ENCODE peak calls at places on chromosomes 7 and 10, in eight cellular contexts. One of them, this sample, is unnamed.

GRCh38 chr10:6674282-6674681 is 94.2 kb upstream of the PRKCQ start:
- DNase-seq in spleen: no peak
- DNase-seq in GM12891: no peak
- DNase-seq in vagina: no peak
- DNase-seq in HepG2: no peak
- DNase-seq in K562: no peak
- DNase-seq in HCT116: no peak
- DNase-seq in stomach: no peak
- DNase-seq in this sample: no peak

GRCh38 chr7:11726251-11727155 is 105.5 kb downstream of the THSD7A start:
- DNase-seq in K562: no peak
- DNase-seq in GM12891: no peak
- DNase-seq in stomach: no peak
- DNase-seq in HCT116: no peak
- DNase-seq in HepG2: no peak
- DNase-seq in vagina: no peak
- DNase-seq in spleen: no peak
- DNase-seq in this sample: no peak

GRCh38 chr10:4721994-4722753 is 103.8 kb upstream of the AKR1E2 start:
- DNase-seq in spleen: no peak
- DNase-seq in HepG2: no peak
- DNase-seq in HCT116: no peak
- DNase-seq in GM12891: no peak
- DNase-seq in stomach: no peak
- DNase-seq in K562: no peak
- DNase-seq in vagina: no peak
- DNase-seq in this sample: no peak

GRCh38 chr7:78677391-78677790 is 776.1 kb downstream of the MAGI2 start:
- DNase-seq in vagina: no peak
- DNase-seq in HepG2: no peak
- DNase-seq in HCT116: no peak
- DNase-seq in stomach: no peak
- DNase-seq in GM12891: no peak
- DNase-seq in spleen: no peak
- DNase-seq in K562: no peak
- DNase-seq in this sample: no peak

GRCh38 chr7:86814980-86815379 is 171.3 kb downstream of the GRM3 start:
- DNase-seq in stomach: no peak
- DNase-seq in HepG2: peak; percentile 20
- DNase-seq in HCT116: peak; percentile 28
- DNase-seq in K562: peak; percentile 32
- DNase-seq in spleen: no peak
- DNase-seq in GM12891: no peak
- DNase-seq in vagina: no peak
- DNase-seq in this sample: no peak

GRCh38 chr7:133822001-133822641 is 305.0 kb upstream of the LRGUK start:
- DNase-seq in stomach: no peak
- DNase-seq in K562: no peak
- DNase-seq in HCT116: no peak
- DNase-seq in spleen: no peak
- DNase-seq in GM12891: no peak
- DNase-seq in vagina: no peak
- DNase-seq in HepG2: no peak
- DNase-seq in this sample: no peak

GRCh38 chr10:98238391-98238790 is 29.6 kb downstream of the LOXL4 start:
- DNase-seq in HCT116: no peak
- DNase-seq in GM12891: no peak
- DNase-seq in stomach: no peak
- DNase-seq in vagina: no peak
- DNase-seq in spleen: no peak
- DNase-seq in HepG2: no peak
- DNase-seq in K562: no peak
- DNase-seq in this sample: no peak

GRCh38 chr7:7242899-7243298 is 60.6 kb downstream of the C1GALT1 start:
- DNase-seq in K562: no peak
- DNase-seq in GM12891: no peak
- DNase-seq in stomach: no peak
- DNase-seq in vagina: no peak
- DNase-seq in spleen: no peak
- DNase-seq in HCT116: no peak
- DNase-seq in HepG2: no peak
- DNase-seq in this sample: no peak

GRCh38 chr10:31004611-31005193 is 27.0 kb downstream of the ZNF438 start:
- DNase-seq in spleen: no peak
- DNase-seq in HCT116: no peak
- DNase-seq in GM12891: no peak
- DNase-seq in K562: no peak
- DNase-seq in vagina: no peak
- DNase-seq in HepG2: no peak
- DNase-seq in stomach: no peak
- DNase-seq in this sample: no peak

DNA sequence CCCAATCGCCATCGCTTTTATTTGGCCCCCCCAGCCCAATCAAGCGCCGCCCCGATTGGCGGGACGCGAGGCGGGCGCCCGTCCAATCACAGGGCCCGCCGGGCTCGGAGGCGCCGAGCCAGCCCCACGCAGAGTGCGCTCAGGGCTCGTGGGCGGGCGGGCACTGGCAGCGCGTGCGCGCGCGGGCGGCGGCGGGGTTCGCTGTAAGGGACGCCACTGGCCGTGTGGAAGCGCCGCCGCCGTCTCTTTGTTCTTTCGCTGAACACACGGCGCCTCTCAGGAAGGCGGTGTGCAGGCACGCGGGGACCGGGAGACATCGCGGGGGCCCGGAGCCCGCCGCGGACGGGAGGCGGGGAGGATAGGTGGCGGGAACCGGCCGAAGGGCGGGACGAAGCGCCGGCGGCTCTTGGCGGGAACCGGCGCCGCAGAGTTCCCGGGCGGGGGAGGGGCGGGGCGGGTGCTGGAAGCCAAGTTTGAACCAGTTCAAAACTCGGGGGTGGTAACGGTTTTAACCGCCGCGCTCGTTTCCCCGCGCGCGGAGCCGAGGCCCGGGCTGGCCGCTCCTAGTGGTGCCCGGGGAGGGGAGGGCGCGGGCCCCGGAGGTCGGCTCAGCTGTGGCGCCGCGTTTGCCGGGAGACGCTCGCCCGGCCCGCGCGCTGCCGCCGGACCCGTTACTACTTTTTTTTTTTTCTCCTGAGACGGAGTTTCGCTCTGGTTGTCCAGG is 370 bp upstream of the EZH2 start:
- DNase-seq in stomach: peak; percentile 94
- DNase-seq in GM12891: peak; percentile 92
- DNase-seq in K562: peak; percentile 99
- DNase-seq in vagina: no peak
- DNase-seq in spleen: peak; percentile 98
- DNase-seq in HepG2: peak; percentile 80
- DNase-seq in HCT116: peak; percentile 74
- DNase-seq in this sample: peak; percentile 94
- TF ChIP-seq POLR2A in stomach: no peak
- TF ChIP-seq POLR2A in GM12891: no peak
- TF ChIP-seq POLR2A in K562: peak; percentile 94
- TF ChIP-seq POLR2A in vagina: peak; percentile 66
- TF ChIP-seq POLR2A in spleen: peak; percentile 72
- TF ChIP-seq POLR2A in HepG2: peak; percentile 85
- TF ChIP-seq POLR2A in HCT116: no peak
- TF ChIP-seq POLR2A in this sample: peak; percentile 69

DNA sequence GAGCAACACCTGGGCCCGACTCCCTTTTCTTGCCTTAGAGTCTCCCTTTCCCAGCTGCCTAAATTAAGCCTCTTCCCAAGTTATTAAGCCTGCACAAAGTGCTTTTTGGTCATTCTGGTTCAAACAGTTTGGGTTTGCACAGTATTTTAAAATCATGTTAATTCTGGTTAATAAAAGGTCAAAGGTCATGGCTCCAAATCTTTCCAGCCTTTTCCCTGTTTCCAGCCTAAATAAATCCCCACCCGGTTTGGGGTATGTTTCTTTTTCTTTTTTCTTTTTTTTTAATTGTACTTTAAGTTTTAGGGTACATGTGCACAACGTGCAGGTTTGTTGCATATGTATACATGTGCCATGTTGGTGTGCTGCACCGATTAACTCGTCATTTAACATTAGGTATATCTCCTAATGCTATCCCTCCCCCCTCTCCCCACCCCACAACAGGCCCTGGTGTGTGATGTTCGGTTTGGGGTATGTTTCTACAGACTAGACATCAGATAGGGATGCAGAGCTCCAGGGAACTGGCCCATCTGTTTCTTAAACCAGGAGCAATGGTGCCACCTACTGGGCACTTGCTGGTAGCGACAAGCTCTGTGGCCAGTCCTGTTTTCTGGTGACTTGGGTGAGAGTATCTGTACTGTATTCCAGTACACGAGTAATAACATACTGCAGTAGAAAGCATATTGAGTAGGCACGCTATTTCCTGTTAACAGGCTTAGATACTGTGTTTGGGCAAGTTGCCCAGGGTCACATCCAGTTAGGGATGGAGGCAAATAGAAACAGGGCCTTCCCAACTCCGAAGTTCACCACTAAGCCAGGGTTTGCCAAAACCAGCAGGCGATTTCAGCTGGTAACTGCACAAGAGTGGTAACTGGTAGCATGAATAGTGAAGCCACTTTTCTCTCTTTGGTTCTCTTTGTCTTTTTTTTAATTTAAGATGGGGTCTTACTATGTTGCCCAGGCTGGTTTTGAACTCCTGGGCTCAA is 60.6 kb upstream of the TRIM8 start:
- DNase-seq in K562: peak; percentile 84
- DNase-seq in spleen: peak; percentile 92
- DNase-seq in vagina: no peak
- DNase-seq in GM12891: peak; percentile 75
- DNase-seq in HepG2: peak; percentile 75
- DNase-seq in HCT116: peak; percentile 87
- DNase-seq in stomach: peak; percentile 90
- DNase-seq in this sample: peak; percentile 86
- TF ChIP-seq POLR2AphosphoS5 in K562: no peak
- TF ChIP-seq POLR2AphosphoS5 in spleen: no peak
- TF ChIP-seq POLR2AphosphoS5 in vagina: peak; percentile 54
- TF ChIP-seq POLR2AphosphoS5 in GM12891: no peak
- TF ChIP-seq POLR2AphosphoS5 in HepG2: no peak
- TF ChIP-seq POLR2AphosphoS5 in HCT116: no peak
- TF ChIP-seq POLR2AphosphoS5 in stomach: no peak
- TF ChIP-seq POLR2AphosphoS5 in this sample: no peak

DNA sequence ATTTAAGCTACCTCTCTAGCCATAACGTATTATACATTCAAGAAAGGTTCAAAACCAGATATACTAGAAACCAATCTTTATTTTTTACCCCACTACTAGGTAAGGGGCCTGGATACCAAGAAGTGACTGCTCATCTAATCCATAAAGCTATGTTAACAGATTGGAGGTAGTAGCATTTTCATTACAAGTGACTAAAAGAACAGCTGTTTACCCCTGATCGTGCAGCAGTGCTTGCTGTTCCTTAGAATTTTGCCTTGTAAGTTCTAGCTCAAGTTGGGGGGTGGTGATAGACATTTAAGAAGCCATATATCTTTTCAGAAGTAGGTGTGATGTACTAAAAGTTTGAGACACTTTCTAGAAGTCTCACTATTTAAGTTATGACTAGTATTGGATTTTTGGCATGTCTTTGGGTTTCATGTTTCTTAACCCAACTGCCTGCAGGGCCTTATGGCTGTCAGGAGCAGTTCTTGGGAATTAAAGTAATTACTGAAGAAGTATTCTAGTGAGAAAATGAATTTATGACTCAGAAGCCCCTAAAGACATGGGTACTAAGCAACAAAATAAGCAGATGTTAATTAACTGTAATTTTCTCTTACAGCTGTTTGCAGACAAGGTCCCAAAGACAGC is 2.3 kb downstream of the PPIA start:
- DNase-seq in spleen: no peak
- DNase-seq in HCT116: no peak
- DNase-seq in K562: no peak
- DNase-seq in GM12891: no peak
- DNase-seq in HepG2: no peak
- DNase-seq in vagina: no peak
- DNase-seq in stomach: no peak
- DNase-seq in this sample: no peak
- TF ChIP-seq POLR2A in spleen: no peak
- TF ChIP-seq POLR2A in HCT116: no peak
- TF ChIP-seq POLR2A in K562: no peak
- TF ChIP-seq POLR2A in GM12891: no peak
- TF ChIP-seq POLR2A in HepG2: no peak
- TF ChIP-seq POLR2A in vagina: no peak
- TF ChIP-seq POLR2A in stomach: no peak
- TF ChIP-seq POLR2A in this sample: no peak

GRCh38 chr10:86670876-86671275 is 2.6 kb downstream of the LDB3 start:
- DNase-seq in HepG2: no peak
- DNase-seq in K562: no peak
- DNase-seq in spleen: no peak
- DNase-seq in HCT116: no peak
- DNase-seq in vagina: no peak
- DNase-seq in GM12891: no peak
- DNase-seq in stomach: no peak
- DNase-seq in this sample: no peak

GRCh38 chr10:86671419-86671818 is 3.1 kb downstream of the LDB3 start:
- DNase-seq in K562: no peak
- DNase-seq in HCT116: no peak
- DNase-seq in vagina: no peak
- DNase-seq in stomach: peak; percentile 63
- DNase-seq in GM12891: no peak
- DNase-seq in spleen: no peak
- DNase-seq in HepG2: no peak
- DNase-seq in this sample: peak; percentile 56

GRCh38 chr10:86673216-86673826 is 5.0 kb downstream of the LDB3 start:
- DNase-seq in HepG2: no peak
- DNase-seq in spleen: no peak
- DNase-seq in K562: no peak
- DNase-seq in HCT116: no peak
- DNase-seq in vagina: no peak
- DNase-seq in GM12891: no peak
- DNase-seq in stomach: no peak
- DNase-seq in this sample: no peak

GRCh38 chr10:86670290-86670811 is 2.0 kb downstream of the LDB3 start:
- DNase-seq in GM12891: no peak
- DNase-seq in HepG2: no peak
- DNase-seq in K562: no peak
- DNase-seq in stomach: no peak
- DNase-seq in spleen: no peak
- DNase-seq in HCT116: no peak
- DNase-seq in vagina: no peak
- DNase-seq in this sample: no peak

DNA sequence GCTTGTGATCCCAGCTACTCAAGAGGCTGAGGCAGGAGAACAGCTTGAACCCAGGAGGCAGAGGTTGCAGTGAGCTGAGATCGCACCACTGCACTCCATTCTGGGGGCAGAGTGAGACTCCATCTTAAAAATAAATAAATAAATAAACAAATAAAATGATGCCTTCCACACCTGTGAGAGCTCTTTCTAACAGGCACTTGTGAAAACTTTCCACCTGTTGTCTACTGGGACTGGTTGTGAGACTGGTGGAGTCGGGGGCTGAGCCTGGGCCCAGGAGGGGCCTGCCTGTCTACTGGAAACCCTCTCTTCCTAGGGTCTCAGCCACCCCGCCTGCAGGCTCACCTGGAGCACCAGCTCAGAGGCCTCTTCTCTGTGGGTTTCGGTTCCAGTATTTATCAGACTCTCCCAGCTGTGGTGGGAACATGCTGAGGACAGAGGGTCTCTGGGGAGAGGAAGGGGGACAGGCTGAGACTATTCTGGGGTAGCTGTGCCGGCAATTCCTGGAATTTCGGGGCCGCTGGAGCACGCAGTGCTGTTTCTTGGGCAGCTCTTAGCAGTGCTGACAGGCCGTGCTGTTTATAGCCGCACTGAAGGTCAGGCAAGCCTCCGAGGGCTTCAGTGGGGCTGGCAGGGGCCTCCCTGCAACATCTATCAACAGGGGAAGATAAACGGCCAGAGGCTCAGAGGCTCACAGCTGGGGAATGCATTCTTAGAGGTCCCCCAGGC is 3.8 kb downstream of the LDB3 start:
- DNase-seq in GM12891: peak; percentile 53
- DNase-seq in HCT116: no peak
- DNase-seq in K562: no peak
- DNase-seq in HepG2: no peak
- DNase-seq in stomach: no peak
- DNase-seq in vagina: no peak
- DNase-seq in spleen: no peak
- DNase-seq in this sample: no peak
- TF ChIP-seq POLR2AphosphoS5 in GM12891: no peak
- TF ChIP-seq POLR2AphosphoS5 in HCT116: no peak
- TF ChIP-seq POLR2AphosphoS5 in K562: no peak
- TF ChIP-seq POLR2AphosphoS5 in HepG2: no peak
- TF ChIP-seq POLR2AphosphoS5 in stomach: no peak
- TF ChIP-seq POLR2AphosphoS5 in vagina: no peak
- TF ChIP-seq POLR2AphosphoS5 in spleen: no peak
- TF ChIP-seq POLR2AphosphoS5 in this sample: no peak

This sample was measured in transverse colon.